ENCODE peak calls at places on chromosomes 16 and 17, in eight cellular contexts. One of them, this sample, is unnamed.

GRCh38 chr17:80485846-80486245 is 9.4 kb upstream of the NPTX1 start:
- DNase-seq in NCI-H226: no peak
- DNase-seq in activated CD4-positive, alpha-beta T cell treated with anti-CD3 and anti-CD28 coated beads for 4 hours: no peak
- DNase-seq in C1 segment of cervical spinal cord: no peak
- DNase-seq in GDM1: no peak
- DNase-seq in GM04504: no peak
- DNase-seq in naive thymus-derived CD8-positive, alpha-beta T cell: no peak
- DNase-seq in stimulated activated naive CD4-positive, alpha-beta T cell: no peak
- DNase-seq in this sample: no peak

GRCh38 chr17:72383053-72383847 is 262.4 kb downstream of the SOX9 start:
- DNase-seq in stimulated activated naive CD4-positive, alpha-beta T cell: no peak
- DNase-seq in GDM1: no peak
- DNase-seq in NCI-H226: no peak
- DNase-seq in C1 segment of cervical spinal cord: no peak
- DNase-seq in naive thymus-derived CD8-positive, alpha-beta T cell: no peak
- DNase-seq in GM04504: no peak
- DNase-seq in activated CD4-positive, alpha-beta T cell treated with anti-CD3 and anti-CD28 coated beads for 4 hours: no peak
- DNase-seq in this sample: no peak

GRCh38 chr17:12296120-12296727 is 275.5 kb downstream of the MAP2K4 start:
- DNase-seq in naive thymus-derived CD8-positive, alpha-beta T cell: no peak
- DNase-seq in NCI-H226: no peak
- DNase-seq in GM04504: no peak
- DNase-seq in stimulated activated naive CD4-positive, alpha-beta T cell: no peak
- DNase-seq in GDM1: no peak
- DNase-seq in activated CD4-positive, alpha-beta T cell treated with anti-CD3 and anti-CD28 coated beads for 4 hours: no peak
- DNase-seq in C1 segment of cervical spinal cord: no peak
- DNase-seq in this sample: no peak

GRCh38 chr17:55693244-55694216 is 29.1 kb downstream of the TMEM100 start:
- DNase-seq in activated CD4-positive, alpha-beta T cell treated with anti-CD3 and anti-CD28 coated beads for 4 hours: no peak
- DNase-seq in naive thymus-derived CD8-positive, alpha-beta T cell: no peak
- DNase-seq in GDM1: no peak
- DNase-seq in GM04504: peak
- DNase-seq in C1 segment of cervical spinal cord: no peak
- DNase-seq in stimulated activated naive CD4-positive, alpha-beta T cell: no peak
- DNase-seq in NCI-H226: no peak
- DNase-seq in this sample: no peak

GRCh38 chr17:81735181-81736102 is 23.4 kb downstream of the SLC25A10 start:
- DNase-seq in GM04504: peak
- DNase-seq in GDM1: peak
- DNase-seq in stimulated activated naive CD4-positive, alpha-beta T cell: no peak
- DNase-seq in naive thymus-derived CD8-positive, alpha-beta T cell: no peak
- DNase-seq in C1 segment of cervical spinal cord: peak
- DNase-seq in NCI-H226: peak
- DNase-seq in activated CD4-positive, alpha-beta T cell treated with anti-CD3 and anti-CD28 coated beads for 4 hours: no peak
- DNase-seq in this sample: no peak

GRCh38 chr16:85225291-85225690 is 113.0 kb upstream of the CIBAR2 start:
- DNase-seq in GDM1: no peak
- DNase-seq in stimulated activated naive CD4-positive, alpha-beta T cell: no peak
- DNase-seq in GM04504: no peak
- DNase-seq in activated CD4-positive, alpha-beta T cell treated with anti-CD3 and anti-CD28 coated beads for 4 hours: no peak
- DNase-seq in NCI-H226: no peak
- DNase-seq in C1 segment of cervical spinal cord: no peak
- DNase-seq in naive thymus-derived CD8-positive, alpha-beta T cell: no peak
- DNase-seq in this sample: no peak

GRCh38 chr16:53773881-53774280 is 69.9 kb downstream of the FTO start:
- DNase-seq in activated CD4-positive, alpha-beta T cell treated with anti-CD3 and anti-CD28 coated beads for 4 hours: no peak
- DNase-seq in NCI-H226: no peak
- DNase-seq in naive thymus-derived CD8-positive, alpha-beta T cell: no peak
- DNase-seq in C1 segment of cervical spinal cord: no peak
- DNase-seq in GM04504: no peak
- DNase-seq in stimulated activated naive CD4-positive, alpha-beta T cell: no peak
- DNase-seq in GDM1: no peak
- DNase-seq in this sample: no peak

GRCh38 chr16:75742424-75743047 is 16.2 kb upstream of the CPHXL start:
- DNase-seq in GDM1: no peak
- DNase-seq in stimulated activated naive CD4-positive, alpha-beta T cell: no peak
- DNase-seq in GM04504: no peak
- DNase-seq in C1 segment of cervical spinal cord: no peak
- DNase-seq in activated CD4-positive, alpha-beta T cell treated with anti-CD3 and anti-CD28 coated beads for 4 hours: no peak
- DNase-seq in naive thymus-derived CD8-positive, alpha-beta T cell: no peak
- DNase-seq in NCI-H226: no peak
- DNase-seq in this sample: no peak

GRCh38 chr17:16013943-16014407 is 14.4 kb downstream of the TTC19 start:
- DNase-seq in GM04504: peak
- DNase-seq in GDM1: no peak
- DNase-seq in stimulated activated naive CD4-positive, alpha-beta T cell: no peak
- DNase-seq in C1 segment of cervical spinal cord: no peak
- DNase-seq in NCI-H226: peak
- DNase-seq in naive thymus-derived CD8-positive, alpha-beta T cell: no peak
- DNase-seq in activated CD4-positive, alpha-beta T cell treated with anti-CD3 and anti-CD28 coated beads for 4 hours: no peak
- DNase-seq in this sample: no peak

GRCh38 chr17:18850679-18851078 is 7.3 kb upstream of the PRPSAP2 start:
- DNase-seq in NCI-H226: no peak
- DNase-seq in activated CD4-positive, alpha-beta T cell treated with anti-CD3 and anti-CD28 coated beads for 4 hours: no peak
- DNase-seq in stimulated activated naive CD4-positive, alpha-beta T cell: no peak
- DNase-seq in C1 segment of cervical spinal cord: no peak
- DNase-seq in naive thymus-derived CD8-positive, alpha-beta T cell: no peak
- DNase-seq in GDM1: no peak
- DNase-seq in GM04504: no peak
- DNase-seq in this sample: no peak

GRCh38 chr17:56577810-56578209 is 15.7 kb upstream of the NOG start:
- DNase-seq in GM04504: no peak
- DNase-seq in NCI-H226: no peak
- DNase-seq in GDM1: no peak
- DNase-seq in activated CD4-positive, alpha-beta T cell treated with anti-CD3 and anti-CD28 coated beads for 4 hours: no peak
- DNase-seq in naive thymus-derived CD8-positive, alpha-beta T cell: no peak
- DNase-seq in stimulated activated naive CD4-positive, alpha-beta T cell: no peak
- DNase-seq in C1 segment of cervical spinal cord: no peak
- DNase-seq in this sample: no peak

GRCh38 chr17:36901506-36901905 is 35.8 kb upstream of the LHX1 start:
- DNase-seq in GDM1: no peak
- DNase-seq in C1 segment of cervical spinal cord: no peak
- DNase-seq in stimulated activated naive CD4-positive, alpha-beta T cell: no peak
- DNase-seq in naive thymus-derived CD8-positive, alpha-beta T cell: no peak
- DNase-seq in activated CD4-positive, alpha-beta T cell treated with anti-CD3 and anti-CD28 coated beads for 4 hours: no peak
- DNase-seq in GM04504: no peak
- DNase-seq in NCI-H226: no peak
- DNase-seq in this sample: no peak

GRCh38 chr17:35731239-35731931 is at the start of gene RASL10B:
- DNase-seq in activated CD4-positive, alpha-beta T cell treated with anti-CD3 and anti-CD28 coated beads for 4 hours: peak
- DNase-seq in C1 segment of cervical spinal cord: peak
- DNase-seq in NCI-H226: peak
- DNase-seq in stimulated activated naive CD4-positive, alpha-beta T cell: peak
- DNase-seq in GM04504: no peak
- DNase-seq in naive thymus-derived CD8-positive, alpha-beta T cell: peak
- DNase-seq in GDM1: no peak
- DNase-seq in this sample: peak

GRCh38 chr17:3754066-3754457 is 30.4 kb downstream of the HASPIN start:
- DNase-seq in activated CD4-positive, alpha-beta T cell treated with anti-CD3 and anti-CD28 coated beads for 4 hours: no peak
- DNase-seq in GM04504: no peak
- DNase-seq in C1 segment of cervical spinal cord: no peak
- DNase-seq in stimulated activated naive CD4-positive, alpha-beta T cell: no peak
- DNase-seq in NCI-H226: no peak
- DNase-seq in GDM1: no peak
- DNase-seq in naive thymus-derived CD8-positive, alpha-beta T cell: no peak
- DNase-seq in this sample: no peak

GRCh38 chr16:91484-91883 is 13.5 kb downstream of the MPG start:
- DNase-seq in NCI-H226: no peak
- DNase-seq in GM04504: no peak
- DNase-seq in activated CD4-positive, alpha-beta T cell treated with anti-CD3 and anti-CD28 coated beads for 4 hours: no peak
- DNase-seq in C1 segment of cervical spinal cord: peak
- DNase-seq in GDM1: no peak
- DNase-seq in stimulated activated naive CD4-positive, alpha-beta T cell: no peak
- DNase-seq in naive thymus-derived CD8-positive, alpha-beta T cell: no peak
- DNase-seq in this sample: peak

GRCh38 chr17:69451416-69452394 is 37.2 kb downstream of the MAP2K6 start:
- DNase-seq in activated CD4-positive, alpha-beta T cell treated with anti-CD3 and anti-CD28 coated beads for 4 hours: no peak
- DNase-seq in naive thymus-derived CD8-positive, alpha-beta T cell: no peak
- DNase-seq in C1 segment of cervical spinal cord: no peak
- DNase-seq in GM04504: no peak
- DNase-seq in stimulated activated naive CD4-positive, alpha-beta T cell: no peak
- DNase-seq in NCI-H226: no peak
- DNase-seq in GDM1: no peak
- DNase-seq in this sample: no peak

GRCh38 chr16:22139008-22139407 is 23.3 kb upstream of the SDR42E2 start:
- DNase-seq in NCI-H226: no peak
- DNase-seq in GM04504: no peak
- DNase-seq in C1 segment of cervical spinal cord: no peak
- DNase-seq in naive thymus-derived CD8-positive, alpha-beta T cell: no peak
- DNase-seq in GDM1: no peak
- DNase-seq in stimulated activated naive CD4-positive, alpha-beta T cell: no peak
- DNase-seq in activated CD4-positive, alpha-beta T cell treated with anti-CD3 and anti-CD28 coated beads for 4 hours: no peak
- DNase-seq in this sample: no peak

GRCh38 chr16:74700206-74701040 is at the start of gene MLKL:
- DNase-seq in NCI-H226: no peak
- DNase-seq in stimulated activated naive CD4-positive, alpha-beta T cell: peak
- DNase-seq in C1 segment of cervical spinal cord: peak
- DNase-seq in activated CD4-positive, alpha-beta T cell treated with anti-CD3 and anti-CD28 coated beads for 4 hours: peak
- DNase-seq in naive thymus-derived CD8-positive, alpha-beta T cell: peak
- DNase-seq in GM04504: peak
- DNase-seq in GDM1: peak
- DNase-seq in this sample: no peak

GRCh38 chr17:41360291-41360995 is 9.2 kb downstream of the KRT33B start:
- DNase-seq in C1 segment of cervical spinal cord: no peak
- DNase-seq in stimulated activated naive CD4-positive, alpha-beta T cell: no peak
- DNase-seq in naive thymus-derived CD8-positive, alpha-beta T cell: no peak
- DNase-seq in GDM1: no peak
- DNase-seq in activated CD4-positive, alpha-beta T cell treated with anti-CD3 and anti-CD28 coated beads for 4 hours: no peak
- DNase-seq in GM04504: no peak
- DNase-seq in NCI-H226: peak
- DNase-seq in this sample: no peak

GRCh38 chr16:10172848-10173655 is 9.2 kb downstream of the GRIN2A start:
- DNase-seq in naive thymus-derived CD8-positive, alpha-beta T cell: no peak
- DNase-seq in NCI-H226: peak
- DNase-seq in stimulated activated naive CD4-positive, alpha-beta T cell: no peak
- DNase-seq in GM04504: no peak
- DNase-seq in C1 segment of cervical spinal cord: no peak
- DNase-seq in GDM1: no peak
- DNase-seq in activated CD4-positive, alpha-beta T cell treated with anti-CD3 and anti-CD28 coated beads for 4 hours: no peak
- DNase-seq in this sample: no peak

GRCh38 chr17:81394377-81394747 is 895 bp upstream of the BAHCC1 start:
- DNase-seq in stimulated activated naive CD4-positive, alpha-beta T cell: no peak
- DNase-seq in NCI-H226: no peak
- DNase-seq in C1 segment of cervical spinal cord: no peak
- DNase-seq in GDM1: no peak
- DNase-seq in naive thymus-derived CD8-positive, alpha-beta T cell: no peak
- DNase-seq in GM04504: no peak
- DNase-seq in activated CD4-positive, alpha-beta T cell treated with anti-CD3 and anti-CD28 coated beads for 4 hours: no peak
- DNase-seq in this sample: no peak

GRCh38 chr16:83315271-83315670 is 492.5 kb upstream of the HSBP1 start:
- DNase-seq in activated CD4-positive, alpha-beta T cell treated with anti-CD3 and anti-CD28 coated beads for 4 hours: no peak
- DNase-seq in C1 segment of cervical spinal cord: no peak
- DNase-seq in NCI-H226: no peak
- DNase-seq in GM04504: no peak
- DNase-seq in GDM1: no peak
- DNase-seq in stimulated activated naive CD4-positive, alpha-beta T cell: no peak
- DNase-seq in naive thymus-derived CD8-positive, alpha-beta T cell: no peak
- DNase-seq in this sample: no peak

GRCh38 chr16:55701442-55702319 is 45.9 kb downstream of the SLC6A2 start:
- DNase-seq in GDM1: no peak
- DNase-seq in activated CD4-positive, alpha-beta T cell treated with anti-CD3 and anti-CD28 coated beads for 4 hours: no peak
- DNase-seq in naive thymus-derived CD8-positive, alpha-beta T cell: peak
- DNase-seq in C1 segment of cervical spinal cord: peak
- DNase-seq in GM04504: peak
- DNase-seq in NCI-H226: no peak
- DNase-seq in stimulated activated naive CD4-positive, alpha-beta T cell: no peak
- DNase-seq in this sample: no peak

GRCh38 chr16:77273-77806 is 685 bp upstream of the MPG start:
- DNase-seq in GM04504: no peak
- DNase-seq in C1 segment of cervical spinal cord: peak
- DNase-seq in activated CD4-positive, alpha-beta T cell treated with anti-CD3 and anti-CD28 coated beads for 4 hours: peak
- DNase-seq in NCI-H226: peak
- DNase-seq in stimulated activated naive CD4-positive, alpha-beta T cell: no peak
- DNase-seq in GDM1: peak
- DNase-seq in naive thymus-derived CD8-positive, alpha-beta T cell: peak
- DNase-seq in this sample: no peak

GRCh38 chr17:45052052-45052772 is 780 bp upstream of the DCAKD start:
- DNase-seq in GDM1: no peak
- DNase-seq in GM04504: no peak
- DNase-seq in naive thymus-derived CD8-positive, alpha-beta T cell: peak
- DNase-seq in activated CD4-positive, alpha-beta T cell treated with anti-CD3 and anti-CD28 coated beads for 4 hours: peak
- DNase-seq in stimulated activated naive CD4-positive, alpha-beta T cell: peak
- DNase-seq in NCI-H226: no peak
- DNase-seq in C1 segment of cervical spinal cord: peak
- DNase-seq in this sample: no peak

GRCh38 chr16:29114476-29115012 is 129.7 kb downstream of the LAT start:
- DNase-seq in C1 segment of cervical spinal cord: no peak
- DNase-seq in GM04504: no peak
- DNase-seq in stimulated activated naive CD4-positive, alpha-beta T cell: no peak
- DNase-seq in naive thymus-derived CD8-positive, alpha-beta T cell: no peak
- DNase-seq in GDM1: no peak
- DNase-seq in activated CD4-positive, alpha-beta T cell treated with anti-CD3 and anti-CD28 coated beads for 4 hours: no peak
- DNase-seq in NCI-H226: no peak
- DNase-seq in this sample: no peak

GRCh38 chr17:81483085-81483861 is 29.3 kb downstream of the ACTG1 start:
- DNase-seq in GM04504: no peak
- DNase-seq in C1 segment of cervical spinal cord: no peak
- DNase-seq in activated CD4-positive, alpha-beta T cell treated with anti-CD3 and anti-CD28 coated beads for 4 hours: no peak
- DNase-seq in GDM1: no peak
- DNase-seq in NCI-H226: no peak
- DNase-seq in naive thymus-derived CD8-positive, alpha-beta T cell: peak
- DNase-seq in stimulated activated naive CD4-positive, alpha-beta T cell: no peak
- DNase-seq in this sample: no peak

GRCh38 chr17:9195961-9196668 is 174.8 kb downstream of the NTN1 start:
- DNase-seq in C1 segment of cervical spinal cord: no peak
- DNase-seq in GM04504: no peak
- DNase-seq in stimulated activated naive CD4-positive, alpha-beta T cell: no peak
- DNase-seq in activated CD4-positive, alpha-beta T cell treated with anti-CD3 and anti-CD28 coated beads for 4 hours: no peak
- DNase-seq in NCI-H226: no peak
- DNase-seq in naive thymus-derived CD8-positive, alpha-beta T cell: no peak
- DNase-seq in GDM1: no peak
- DNase-seq in this sample: no peak

GRCh38 chr16:87860553-87861299 is 8.6 kb downstream of the SLC7A5 start:
- DNase-seq in C1 segment of cervical spinal cord: no peak
- DNase-seq in stimulated activated naive CD4-positive, alpha-beta T cell: no peak
- DNase-seq in activated CD4-positive, alpha-beta T cell treated with anti-CD3 and anti-CD28 coated beads for 4 hours: peak
- DNase-seq in NCI-H226: no peak
- DNase-seq in GDM1: no peak
- DNase-seq in naive thymus-derived CD8-positive, alpha-beta T cell: no peak
- DNase-seq in GM04504: peak
- DNase-seq in this sample: no peak

GRCh38 chr17:45091778-45092425 is 30.8 kb downstream of the NMT1 start:
- DNase-seq in GM04504: no peak
- DNase-seq in naive thymus-derived CD8-positive, alpha-beta T cell: no peak
- DNase-seq in NCI-H226: no peak
- DNase-seq in activated CD4-positive, alpha-beta T cell treated with anti-CD3 and anti-CD28 coated beads for 4 hours: no peak
- DNase-seq in stimulated activated naive CD4-positive, alpha-beta T cell: no peak
- DNase-seq in GDM1: no peak
- DNase-seq in C1 segment of cervical spinal cord: no peak
- DNase-seq in this sample: no peak

GRCh38 chr16:86227801-86228200 is 282.5 kb upstream of the FOXF1 start:
- DNase-seq in C1 segment of cervical spinal cord: no peak
- DNase-seq in naive thymus-derived CD8-positive, alpha-beta T cell: no peak
- DNase-seq in GM04504: peak
- DNase-seq in GDM1: no peak
- DNase-seq in NCI-H226: no peak
- DNase-seq in stimulated activated naive CD4-positive, alpha-beta T cell: no peak
- DNase-seq in activated CD4-positive, alpha-beta T cell treated with anti-CD3 and anti-CD28 coated beads for 4 hours: no peak
- DNase-seq in this sample: no peak

GRCh38 chr17:4444782-4445473 is 11.2 kb downstream of the SPNS3 start:
- DNase-seq in NCI-H226: peak
- DNase-seq in GDM1: peak
- DNase-seq in naive thymus-derived CD8-positive, alpha-beta T cell: no peak
- DNase-seq in activated CD4-positive, alpha-beta T cell treated with anti-CD3 and anti-CD28 coated beads for 4 hours: no peak
- DNase-seq in GM04504: no peak
- DNase-seq in C1 segment of cervical spinal cord: no peak
- DNase-seq in stimulated activated naive CD4-positive, alpha-beta T cell: no peak
- DNase-seq in this sample: no peak

GRCh38 chr17:48997103-48997826 is at the start of gene IGF2BP1:
- DNase-seq in stimulated activated naive CD4-positive, alpha-beta T cell: peak
- DNase-seq in naive thymus-derived CD8-positive, alpha-beta T cell: peak
- DNase-seq in activated CD4-positive, alpha-beta T cell treated with anti-CD3 and anti-CD28 coated beads for 4 hours: peak
- DNase-seq in NCI-H226: no peak
- DNase-seq in C1 segment of cervical spinal cord: no peak
- DNase-seq in GDM1: no peak
- DNase-seq in GM04504: no peak
- DNase-seq in this sample: no peak

GRCh38 chr17:56785997-56786680 is 47.6 kb downstream of the C17orf67 start:
- DNase-seq in stimulated activated naive CD4-positive, alpha-beta T cell: no peak
- DNase-seq in C1 segment of cervical spinal cord: no peak
- DNase-seq in NCI-H226: no peak
- DNase-seq in activated CD4-positive, alpha-beta T cell treated with anti-CD3 and anti-CD28 coated beads for 4 hours: no peak
- DNase-seq in GDM1: no peak
- DNase-seq in naive thymus-derived CD8-positive, alpha-beta T cell: no peak
- DNase-seq in GM04504: no peak
- DNase-seq in this sample: no peak

This sample was measured in nucleus accumbens.